ENCODE peak calls at places on chromosomes 4 and X, in seven cellular contexts. M is MM.1S, T is colonic mucosa, R is pancreas, O is heart left ventricle, G is uterus, C is fibroblast of lung. I is an unnamed sample.

GRCh38 chrX:78139160-78140123 is at the start of gene TAF9B:
- DNase-seq in M (peak), T (peak), R (peak), O (peak), G (peak), C (peak), I (peak)

GRCh38 chr4:153154010-153154975 is 50.0 kb upstream of the TRIM2 start:
- DNase-seq in M (no peak), T (peak), R (no peak), O (no peak), G (no peak), C (peak), I (no peak)

GRCh38 chrX:33171071-33171470 is 40.3 kb downstream of the DMD start:
- DNase-seq in M (no peak), T (no peak), R (no peak), O (no peak), G (no peak), C (no peak), I (no peak)

GRCh38 chrX:9285342-9285771 is 179.5 kb upstream of the TBL1X start:
- DNase-seq in M (no peak), T (no peak), R (no peak), O (no peak), G (no peak), C (no peak), I (no peak)

GRCh38 chr4:21885770-21886169 is 62.8 kb downstream of the KCNIP4 start:
- DNase-seq in M (no peak), T (no peak), R (no peak), O (no peak), G (no peak), C (no peak), I (no peak)

GRCh38 chr4:24988776-24989175 is 42.0 kb downstream of the LGI2 start:
- DNase-seq in M (peak), T (no peak), R (no peak), O (no peak), G (no peak), C (peak), I (no peak)

GRCh38 chrX:151776113-151776790 is 41.7 kb downstream of the CNGA2 start:
- DNase-seq in M (no peak), T (no peak), R (no peak), O (peak), G (no peak), C (no peak), I (no peak)

GRCh38 chr4:180542445-180543100 is 1700.6 kb upstream of the TENM3 start:
- DNase-seq in M (no peak), T (no peak), R (no peak), O (no peak), G (no peak), C (peak), I (no peak)

GRCh38 chr4:140296335-140296753 is 77.1 kb upstream of the SCOC start:
- DNase-seq in M (no peak), T (peak), R (no peak), O (peak), G (peak), C (peak), I (peak)

GRCh38 chrX:111447298-111447697 is 35.3 kb upstream of the DCX start:
- DNase-seq in M (peak), T (peak), R (no peak), O (peak), G (no peak), C (no peak), I (no peak)

GRCh38 chrX:149830192-149830873 is 48.6 kb downstream of the MAGEA9 start:
- DNase-seq in M (no peak), T (no peak), R (no peak), O (no peak), G (no peak), C (peak), I (no peak)

GRCh38 chr4:182888894-182889293 is 28.3 kb downstream of the DCTD start:
- DNase-seq in M (no peak), T (no peak), R (no peak), O (no peak), G (no peak), C (no peak), I (no peak)

GRCh38 chrX:71992711-71993110 is 82.1 kb downstream of the NHSL2 start:
- DNase-seq in M (no peak), T (no peak), R (no peak), O (no peak), G (no peak), C (no peak), I (no peak)

GRCh38 chrX:48854898-48855297 is 19.5 kb upstream of the PCSK1N start:
- DNase-seq in M (no peak), T (no peak), R (no peak), O (no peak), G (no peak), C (no peak), I (no peak)

GRCh38 chr4:77172336-77172735 is 15.3 kb downstream of the CCNG2 start:
- DNase-seq in M (no peak), T (no peak), R (no peak), O (no peak), G (no peak), C (peak), I (peak)

GRCh38 chr4:151031831-151032605 is 16.9 kb upstream of the LRBA start:
- DNase-seq in M (no peak), T (no peak), R (no peak), O (no peak), G (no peak), C (peak), I (no peak)

GRCh38 chr4:128427832-128428366 is 140.3 kb upstream of the PGRMC2 start:
- DNase-seq in M (peak), T (peak), R (peak), O (peak), G (no peak), C (peak), I (peak)

GRCh38 chrX:39576081-39576701 is 521.6 kb downstream of the BCOR start:
- DNase-seq in M (no peak), T (no peak), R (peak), O (no peak), G (no peak), C (no peak), I (no peak)

GRCh38 chr4:27844359-27844758 is 983.7 kb downstream of the STIM2 start:
- DNase-seq in M (no peak), T (no peak), R (no peak), O (no peak), G (no peak), C (no peak), I (no peak)

GRCh38 chr4:7161721-7162214 is 30.6 kb upstream of the SORCS2 start:
- DNase-seq in M (no peak), T (peak), R (peak), O (no peak), G (peak), C (peak), I (no peak)

GRCh38 chr4:186724048-186724860 is 598 bp upstream of the FAT1 start:
- DNase-seq in M (peak), T (peak), R (peak), O (peak), G (peak), C (peak), I (no peak)

GRCh38 chr4:74413265-74413664 is 31.7 kb upstream of the AREG start:
- DNase-seq in M (no peak), T (no peak), R (no peak), O (no peak), G (no peak), C (no peak), I (no peak)

GRCh38 chrX:112734250-112734649 is 54.5 kb upstream of the LHFPL1 start:
- DNase-seq in M (no peak), T (no peak), R (no peak), O (peak), G (no peak), C (no peak), I (no peak)

GRCh38 chrX:112736310-112736709 is 56.6 kb upstream of the LHFPL1 start:
- DNase-seq in M (no peak), T (no peak), R (no peak), O (no peak), G (no peak), C (no peak), I (no peak)

GRCh38 chrX:112735147-112735546 is 55.4 kb upstream of the LHFPL1 start:
- DNase-seq in M (no peak), T (no peak), R (no peak), O (no peak), G (no peak), C (no peak), I (no peak)

GRCh38 chrX:112731793-112732192 is 52.1 kb upstream of the LHFPL1 start:
- DNase-seq in M (peak), T (no peak), R (no peak), O (no peak), G (no peak), C (peak), I (no peak)
- TF ChIP-seq CTCF in M (peak), T (no peak), R (no peak), O (no peak), G (no peak), C (no peak), I (no peak)

DNA sequence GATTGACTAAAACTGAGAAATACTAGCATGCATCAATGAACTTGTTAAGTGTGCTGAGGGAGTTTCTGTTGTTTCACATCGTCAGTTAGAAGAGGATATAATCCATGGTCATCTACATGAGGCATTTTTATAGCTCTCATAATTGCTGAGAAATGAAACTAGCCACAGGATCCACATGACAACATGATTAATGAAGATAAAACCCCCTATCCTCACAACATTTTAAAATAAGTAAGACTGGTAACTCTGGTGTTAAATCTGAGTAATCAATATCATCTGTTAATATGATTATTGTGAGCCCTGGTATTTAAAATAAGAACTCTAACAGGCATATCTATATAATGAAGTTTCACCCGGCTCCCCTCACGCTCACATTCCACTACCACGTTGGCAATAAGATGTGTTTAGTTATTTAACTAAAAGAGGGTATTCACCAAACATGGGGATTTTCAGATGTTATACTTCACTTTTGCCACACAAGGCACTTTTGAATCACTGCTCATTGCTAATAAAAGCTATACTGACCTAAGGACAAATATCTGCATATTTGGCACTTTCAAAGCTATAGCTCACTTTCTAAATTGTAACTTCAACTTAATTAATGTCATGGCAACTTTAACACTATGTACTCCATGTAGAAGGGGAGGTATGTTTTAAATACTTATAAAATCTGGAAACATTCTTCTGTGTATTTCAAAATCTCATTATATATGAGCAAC is 6.7 kb downstream of the UNC5C start:
- DNase-seq in M (no peak), T (no peak), R (no peak), O (no peak), G (no peak), C (no peak), I (no peak)
- H3K4me3 ChIP-seq in M (no peak), T (no peak), R (no peak), O (no peak), G (no peak), C (no peak), I (no peak)

GRCh38 chr4:40736910-40737309 is 12.8 kb upstream of the NSUN7 start:
- DNase-seq in M (peak), T (no peak), R (no peak), O (no peak), G (no peak), C (peak), I (no peak)
- TF ChIP-seq CTCF in M (peak), T (no peak), R (no peak), O (no peak), G (no peak), C (peak), I (peak)

GRCh38 chr4:26459054-26459755 is 31.1 kb downstream of the CCKAR start:
- DNase-seq in M (peak), T (no peak), R (no peak), O (no peak), G (no peak), C (peak), I (peak)
- H3K4me3 ChIP-seq in M (no peak), T (no peak), R (no peak), O (no peak), G (no peak), C (no peak), I (no peak)

GRCh38 chr4:95204873-95205272 is 343.9 kb downstream of the UNC5C start:
- DNase-seq in M (no peak), T (no peak), R (no peak), O (no peak), G (no peak), C (no peak), I (no peak)
- TF ChIP-seq CTCF in M (no peak), T (peak), R (no peak), O (no peak), G (no peak), C (no peak), I (peak)